ENCODE peak calls at places on chromosomes 11 and 22, in eight cellular contexts. L is IMR-90, G is tibial artery, K is transverse colon, R is stomach, P is mammary epithelial cell, I is AG04450, H is astrocyte of the spinal cord. Z is an unnamed sample.

GRCh38 chr22:45023431-45023830 is 13.6 kb upstream of the PHF21B start:
- DNase-seq in R (no peak), P (no peak), I (no peak), K (no peak), H (no peak), G (no peak), L (no peak), Z (no peak)

GRCh38 chr11:1271002-1271401 is 38.4 kb downstream of the TOLLIP start:
- DNase-seq in H (peak), R (no peak), G (no peak), L (peak), P (no peak), I (no peak), K (no peak), Z (peak)

GRCh38 chr11:15670520-15671070 is 555.9 kb downstream of the INSC start:
- DNase-seq in P (no peak), H (no peak), I (no peak), L (peak), R (no peak), G (no peak), K (no peak), Z (no peak)

GRCh38 chr11:99932684-99933083 is 754.4 kb upstream of the ARHGAP42 start:
- DNase-seq in I (no peak), H (no peak), P (no peak), K (no peak), L (no peak), G (no peak), R (no peak), Z (no peak)

GRCh38 chr22:44580756-44581435 is 82.9 kb upstream of the RTL6 start:
- DNase-seq in I (no peak), R (no peak), K (no peak), G (peak), P (no peak), L (no peak), H (no peak), Z (no peak)

GRCh38 chr22:45477366-45478107 is 25.1 kb upstream of the FBLN1 start:
- DNase-seq in I (no peak), K (no peak), G (peak), P (no peak), R (no peak), H (no peak), L (no peak), Z (no peak)

GRCh38 chr11:57460017-57460755 is at the start of gene RTN4RL2:
- DNase-seq in I (no peak), G (no peak), R (no peak), K (no peak), H (peak), P (peak), L (peak), Z (no peak)

GRCh38 chr11:19511066-19511412 is 201.6 kb upstream of the NAV2 start:
- DNase-seq in H (no peak), G (no peak), P (no peak), K (no peak), I (no peak), L (no peak), R (no peak), Z (no peak)

GRCh38 chr22:45006873-45007246 is 2.9 kb downstream of the PHF21B start:
- DNase-seq in H (no peak), G (no peak), P (no peak), L (no peak), R (no peak), K (no peak), I (no peak), Z (no peak)

GRCh38 chr22:50717709-50718351 is 20.2 kb upstream of the ACR start:
- DNase-seq in R (no peak), G (no peak), K (no peak), L (no peak), H (no peak), P (no peak), I (no peak), Z (no peak)

GRCh38 chr11:13126430-13126829 is 117.3 kb downstream of the RASSF10 start:
- DNase-seq in K (no peak), G (no peak), L (peak), H (peak), R (peak), P (peak), I (peak), Z (peak)

GRCh38 chr11:126561327-126561893 is 205.9 kb downstream of the ST3GAL4 start:
- DNase-seq in I (peak), K (no peak), H (peak), G (no peak), L (peak), R (no peak), P (peak), Z (peak)

GRCh38 chr11:13962562-13963168 is at the start of gene SPON1:
- DNase-seq in G (no peak), R (peak), I (no peak), P (peak), H (peak), K (peak), L (peak), Z (no peak)

GRCh38 chr11:77749232-77749631 is 71.3 kb downstream of the RSF1 start:
- DNase-seq in P (no peak), R (no peak), H (no peak), L (no peak), G (no peak), K (no peak), I (no peak), Z (no peak)

GRCh38 chr22:30857103-30857502 is 111.5 kb downstream of the MORC2 start:
- DNase-seq in I (no peak), L (no peak), R (peak), P (no peak), H (no peak), G (peak), K (no peak), Z (no peak)

GRCh38 chr22:39715778-39716495 is 145.4 kb downstream of the CACNA1I start:
- DNase-seq in P (no peak), I (no peak), K (no peak), H (no peak), L (no peak), G (peak), R (no peak), Z (no peak)

GRCh38 chr11:17026487-17027082 is 12.4 kb upstream of the PLEKHA7 start:
- DNase-seq in R (no peak), K (no peak), P (no peak), H (no peak), I (no peak), L (no peak), G (no peak), Z (no peak)

GRCh38 chr11:124864892-124865180 is 396 bp upstream of the ROBO3 start:
- DNase-seq in H (no peak), I (no peak), K (no peak), G (no peak), P (no peak), R (no peak), L (no peak), Z (no peak)

GRCh38 chr22:20506543-20507252 is 712 bp upstream of the MED15 start:
- DNase-seq in K (no peak), L (no peak), P (no peak), H (no peak), I (no peak), R (no peak), G (no peak), Z (no peak)

GRCh38 chr22:43136255-43136654 is 6.9 kb downstream of the MCAT start:
- DNase-seq in G (no peak), L (peak), K (peak), R (peak), I (no peak), H (peak), P (no peak), Z (no peak)

GRCh38 chr11:132744771-132745170 is 787.5 kb downstream of the OPCML start:
- DNase-seq in I (peak), G (no peak), H (no peak), R (no peak), L (peak), P (no peak), K (no peak), Z (no peak)

GRCh38 chr22:27689664-27690063 is 111.9 kb downstream of the MN1 start:
- DNase-seq in H (no peak), P (no peak), K (no peak), R (no peak), G (no peak), I (no peak), L (no peak), Z (no peak)

GRCh38 chr11:74460065-74460464 is 7.3 kb downstream of the KCNE3 start:
- DNase-seq in I (no peak), P (no peak), G (no peak), R (no peak), K (no peak), L (no peak), H (no peak), Z (no peak)

GRCh38 chr11:65431452-65432132 is 9.0 kb downstream of the NEAT1 start:
- DNase-seq in G (no peak), I (no peak), H (peak), L (peak), K (peak), P (peak), R (no peak), Z (no peak)

GRCh38 chr11:15988693-15989231 is 367.6 kb downstream of the SOX6 start:
- DNase-seq in G (no peak), I (no peak), R (no peak), K (no peak), H (no peak), L (no peak), P (no peak), Z (no peak)

GRCh38 chr11:65546217-65546958 is 11.8 kb downstream of the LTBP3 start:
- DNase-seq in L (no peak), H (no peak), R (peak), I (no peak), P (peak), G (peak), K (peak), Z (no peak)

GRCh38 chr22:27827586-27828213 is 26.1 kb upstream of the MN1 start:
- DNase-seq in I (no peak), H (no peak), K (no peak), G (peak), L (no peak), R (no peak), P (no peak), Z (no peak)

GRCh38 chr11:126007263-126007662 is 55.4 kb downstream of the CDON start:
- DNase-seq in H (peak), R (no peak), I (no peak), P (peak), K (no peak), L (peak), G (no peak), Z (no peak)

GRCh38 chr11:88194990-88195389 is 19.7 kb upstream of the RAB38 start:
- DNase-seq in G (no peak), R (no peak), K (no peak), I (no peak), P (no peak), H (no peak), L (no peak), Z (no peak)
- H3K4me3 ChIP-seq in G (no peak), R (no peak), K (no peak), I (no peak), P (no peak), H (no peak), L (no peak), Z (no peak)

GRCh38 chr11:131027501-131027900 is 111.2 kb upstream of the SNX19 start:
- DNase-seq in L (no peak), G (no peak), R (no peak), P (no peak), H (no peak), I (no peak), K (no peak), Z (no peak)

GRCh38 chr11:131025421-131026126 is 109.3 kb upstream of the SNX19 start:
- DNase-seq in L (no peak), R (no peak), I (no peak), G (no peak), H (no peak), P (no peak), K (no peak), Z (no peak)

DNA sequence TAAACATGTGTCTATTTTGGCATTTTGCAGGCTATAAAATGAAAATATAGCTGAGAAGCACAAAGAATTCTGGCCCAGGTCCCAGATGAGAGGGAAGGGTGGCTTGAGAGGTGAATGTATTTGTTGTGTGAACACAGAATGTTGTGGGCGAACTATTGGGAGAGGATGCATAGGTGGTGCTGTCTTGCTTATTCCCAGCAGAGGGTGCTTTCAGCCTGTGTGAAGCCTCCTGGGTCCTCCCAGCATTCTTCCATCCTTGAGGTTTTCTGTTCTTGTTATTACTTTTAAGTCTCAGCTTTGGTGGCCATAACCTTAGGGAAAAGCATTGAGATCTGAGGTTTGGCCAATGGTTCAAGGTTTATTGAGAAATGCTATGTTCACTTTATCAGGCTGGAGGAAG is 108.7 kb upstream of the SNX19 start:
- DNase-seq in I (peak), R (no peak), G (no peak), K (no peak), P (peak), L (peak), H (peak), Z (peak)
- TF ChIP-seq CTCF in I (peak), R (no peak), G (no peak), K (no peak), P (peak), L (peak), H (peak), Z (peak)

DNA sequence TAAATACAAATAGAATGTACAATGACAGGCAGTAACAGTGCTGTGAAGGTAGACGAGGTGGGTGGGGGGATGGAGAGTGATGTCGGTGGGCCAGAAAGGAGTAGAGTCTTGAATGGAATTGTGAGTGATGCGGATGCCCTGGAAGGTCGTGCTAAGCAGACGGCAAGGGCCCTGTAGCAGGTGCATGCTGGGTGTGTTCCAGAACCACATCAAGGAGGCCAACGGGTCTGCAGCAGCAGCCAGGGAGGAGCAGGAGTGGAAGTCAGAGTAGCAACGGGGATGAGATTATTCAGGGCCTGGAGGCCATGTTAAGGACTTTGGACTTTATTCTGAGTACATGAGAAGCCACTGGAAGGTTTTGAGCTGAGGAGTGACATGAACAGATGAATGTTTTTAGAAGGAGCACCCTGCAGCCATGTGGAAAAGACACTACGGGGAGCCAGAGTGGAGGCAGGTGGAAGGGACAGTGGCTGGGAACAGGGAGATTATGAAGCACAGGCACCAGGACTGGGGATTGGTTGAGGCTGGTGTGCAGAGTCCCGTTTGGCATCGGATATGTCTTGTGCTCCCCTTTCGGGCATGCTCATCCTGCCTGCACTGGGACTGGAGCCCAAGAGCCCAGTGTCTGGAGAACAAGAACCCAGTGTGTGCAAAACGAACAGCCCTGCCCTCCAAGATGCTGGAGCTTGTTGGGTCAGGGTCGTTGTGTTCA is 74.1 kb downstream of the COMMD9 start:
- DNase-seq in L (no peak), R (no peak), G (no peak), H (no peak), P (no peak), K (no peak), I (no peak), Z (no peak)
- H3K4me3 ChIP-seq in L (no peak), R (no peak), G (no peak), H (no peak), P (no peak), K (no peak), I (no peak), Z (no peak)

DNA sequence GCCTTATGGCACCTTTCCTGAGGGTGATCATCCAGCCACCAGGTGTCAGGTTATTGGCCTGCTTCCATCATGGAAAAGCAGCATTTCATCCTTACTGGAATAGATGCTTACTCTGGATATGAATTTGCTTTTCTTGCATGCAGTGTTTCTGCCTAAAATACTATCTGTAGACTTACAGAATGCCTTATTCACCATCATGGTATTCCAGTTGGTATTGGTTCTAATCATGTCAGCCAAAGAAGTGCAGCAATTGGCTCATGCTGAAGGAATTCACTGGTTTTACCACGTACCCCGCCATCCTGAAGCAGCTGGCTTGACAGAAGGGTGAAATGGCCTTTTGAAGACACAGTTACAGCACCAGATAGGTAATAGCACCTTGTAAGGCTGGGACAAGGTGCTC is 194.2 kb downstream of the AASDHPPT start:
- DNase-seq in K (no peak), I (no peak), H (peak), R (no peak), G (no peak), P (peak), L (peak), Z (no peak)
- TF ChIP-seq CTCF in K (no peak), I (no peak), H (peak), R (no peak), G (no peak), P (peak), L (no peak), Z (no peak)

GRCh38 chr11:110295086-110295485 is 1.3 kb downstream of the RDX start:
- DNase-seq in R (no peak), H (no peak), I (no peak), K (no peak), P (no peak), L (no peak), G (no peak), Z (no peak)
- H3K4me3 ChIP-seq in R (peak), H (peak), I (peak), K (peak), P (peak), L (peak), G (peak), Z (peak)

GRCh38 chr22:46815132-46815531 is 52.7 kb downstream of the TBC1D22A start:
- DNase-seq in R (peak), K (peak), L (no peak), H (no peak), G (peak), I (no peak), P (no peak), Z (no peak)

GRCh38 chr22:46812034-46812605 is 49.7 kb downstream of the TBC1D22A start:
- DNase-seq in G (peak), P (no peak), H (no peak), I (no peak), K (no peak), L (no peak), R (peak), Z (no peak)

GRCh38 chr22:46812786-46813185 is 50.3 kb downstream of the TBC1D22A start:
- DNase-seq in R (no peak), K (no peak), G (peak), P (no peak), H (no peak), L (no peak), I (no peak), Z (no peak)

GRCh38 chr22:46815559-46815895 is 53.1 kb downstream of the TBC1D22A start:
- DNase-seq in G (peak), K (no peak), P (no peak), H (no peak), R (no peak), L (no peak), I (no peak), Z (no peak)

GRCh38 chr22:46813816-46814597 is 51.6 kb downstream of the TBC1D22A start:
- DNase-seq in K (no peak), P (no peak), L (peak), G (peak), H (peak), I (no peak), R (peak), Z (no peak)
- TF ChIP-seq CTCF in K (no peak), P (no peak), L (no peak), G (no peak), H (no peak), I (no peak), R (no peak), Z (no peak)

GRCh38 chr22:21937821-21938070 is 14.9 kb downstream of the PPM1F start:
- DNase-seq in H (no peak), L (peak), P (peak), G (no peak), I (no peak), K (no peak), R (no peak), Z (no peak)
- H3K4me3 ChIP-seq in H (no peak), L (peak), P (peak), G (peak), I (peak), K (peak), R (peak), Z (peak)

GRCh38 chr11:34149786-34150185 is 44.4 kb downstream of the NAT10 start:
- DNase-seq in I (no peak), R (no peak), K (no peak), P (no peak), L (no peak), G (no peak), H (no peak), Z (no peak)
- TF ChIP-seq CTCF in I (peak), R (no peak), K (no peak), P (peak), L (peak), G (peak), H (peak), Z (peak)

GRCh38 chr22:47602732-47603131 is 840.3 kb downstream of the TBC1D22A start:
- DNase-seq in I (no peak), K (no peak), G (no peak), H (no peak), P (no peak), R (peak), L (no peak), Z (no peak)

GRCh38 chr22:47606426-47606825 is 844.0 kb downstream of the TBC1D22A start:
- DNase-seq in I (no peak), P (no peak), K (no peak), H (no peak), L (no peak), R (no peak), G (peak), Z (no peak)

GRCh38 chr22:47605886-47606285 is 843.4 kb downstream of the TBC1D22A start:
- DNase-seq in P (no peak), K (no peak), G (no peak), R (no peak), H (no peak), L (no peak), I (no peak), Z (no peak)

GRCh38 chr22:47605441-47605840 is 843.0 kb downstream of the TBC1D22A start:
- DNase-seq in G (no peak), L (no peak), R (peak), H (no peak), P (no peak), I (no peak), K (no peak), Z (no peak)

GRCh38 chr22:47604563-47604962 is 842.1 kb downstream of the TBC1D22A start:
- DNase-seq in R (no peak), I (no peak), P (no peak), L (no peak), K (no peak), G (no peak), H (no peak), Z (no peak)
- H3K4me3 ChIP-seq in R (no peak), I (no peak), P (no peak), L (no peak), K (no peak), G (no peak), H (no peak), Z (no peak)